ENCODE peak calls at places on chromosome 1, in four cellular contexts. Y is endothelial cell, N is ELR, Q is epithelial cell of proximal tubule. M is an unnamed sample.

GRCh38 chr1:229199261-229199850 is 71.6 kb upstream of the RAB4A start:
- DNase-seq in N (no peak), Y (no peak), Q (no peak), M (no peak)

GRCh38 chr1:38044224-38045215 is 2.1 kb downstream of the POU3F1 start:
- DNase-seq in Y (no peak), Q (no peak), N (no peak), M (no peak)

GRCh38 chr1:154784924-154785531 is 85.1 kb downstream of the KCNN3 start:
- DNase-seq in Y (no peak), Q (no peak), N (no peak), M (no peak)

GRCh38 chr1:85339089-85339488 is 62.7 kb upstream of the BCL10 start:
- DNase-seq in Y (no peak), Q (no peak), N (peak; percentile 60), M (peak; percentile 60)

GRCh38 chr1:205598841-205599666 is 32.8 kb downstream of the ELK4 start:
- DNase-seq in N (peak; percentile 69), Y (peak; percentile 50), Q (peak; percentile 42), M (peak; percentile 81)

GRCh38 chr1:233606813-233607212 is 7.1 kb upstream of the KCNK1 start:
- DNase-seq in Q (no peak), Y (no peak), N (no peak), M (no peak)

GRCh38 chr1:172658871-172659453 is at the start of gene FASLG:
- DNase-seq in Q (no peak), N (no peak), Y (no peak), M (no peak)

GRCh38 chr1:3018576-3018975 is 2.7 kb upstream of the ACTRT2 start:
- DNase-seq in N (no peak), Q (no peak), Y (no peak), M (no peak)

GRCh38 chr1:226603030-226603960 is 54.7 kb downstream of the STUM start:
- DNase-seq in Y (no peak), Q (no peak), N (peak; percentile 22), M (no peak)

M was measured in HT1080.